ENCODE peak calls at places on chromosomes 1 and 21, in four cellular contexts. E is OCI-LY7, O is SJSA1, P is NCI-H2081. A is an unnamed sample.

GRCh38 chr1:6612641-6613360 is 730 bp upstream of the PHF13 start:
- DNase-seq in E (peak; percentile 59), O (peak; percentile 55), P (peak; percentile 70), A (peak; percentile 86)

GRCh38 chr21:45150630-45151265 is 76.4 kb downstream of the ADARB1 start:
- DNase-seq in E (no peak), O (peak; percentile 24), P (no peak), A (peak; percentile 25)

GRCh38 chr1:100896481-100896982 is 642 bp downstream of the SLC30A7 start:
- DNase-seq in E (peak; percentile 64), O (no peak), P (peak; percentile 42), A (peak; percentile 90)

GRCh38 chr1:2824999-2825398 is 23.5 kb upstream of the TTC34 start:
- DNase-seq in E (no peak), O (no peak), P (no peak), A (no peak)

GRCh38 chr1:183218039-183218618 is 32.1 kb downstream of the LAMC2 start:
- DNase-seq in E (no peak), O (no peak), P (peak; percentile 83), A (no peak)

GRCh38 chr1:83627045-83627444 is 371.9 kb downstream of the TTLL7 start:
- DNase-seq in E (no peak), O (no peak), P (no peak), A (peak; percentile 79)

GRCh38 chr1:147109041-147109440 is 63.2 kb downstream of the PRKAB2 start:
- DNase-seq in E (no peak), O (no peak), P (no peak), A (no peak)

GRCh38 chr1:207026177-207026576 is 6.4 kb downstream of the C1orf116 start:
- DNase-seq in E (no peak), O (no peak), P (no peak), A (no peak)

GRCh38 chr1:151968058-151968457 is 25.6 kb downstream of the S100A10 start:
- DNase-seq in E (peak; percentile 44), O (peak; percentile 51), P (peak; percentile 27), A (peak; percentile 82)

GRCh38 chr1:147171399-147172167 is 687 bp downstream of the PRKAB2 start:
- DNase-seq in E (peak; percentile 19), O (no peak), P (no peak), A (peak; percentile 52)

GRCh38 chr1:185861630-185862029 is 127.4 kb downstream of the HMCN1 start:
- DNase-seq in E (no peak), O (no peak), P (peak; percentile 16), A (peak; percentile 87)

GRCh38 chr1:51297401-51298321 is 32.7 kb downstream of the TTC39A start:
- DNase-seq in E (no peak), O (no peak), P (no peak), A (peak; percentile 97)

GRCh38 chr1:33320619-33321165 is at the start of gene A3GALT2:
- DNase-seq in E (no peak), O (no peak), P (no peak), A (no peak)

GRCh38 chr1:85451236-85451830 is 13.6 kb downstream of the DDAH1 start:
- DNase-seq in E (no peak), O (no peak), P (no peak), A (no peak)

GRCh38 chr1:167663002-167663772 is 33.2 kb downstream of the RCSD1 start:
- DNase-seq in E (no peak), O (no peak), P (no peak), A (peak; percentile 34)

GRCh38 chr1:10429868-10430215 is 391 bp upstream of the CENPS start:
- DNase-seq in E (peak; percentile 17), O (no peak), P (no peak), A (peak; percentile 71)

GRCh38 chr1:40132383-40133121 is 28.6 kb upstream of the RLF start:
- DNase-seq in E (no peak), O (no peak), P (no peak), A (no peak)

GRCh38 chr1:51736702-51737101 is 119.8 kb downstream of the OSBPL9 start:
- DNase-seq in E (peak; percentile 37), O (no peak), P (no peak), A (peak; percentile 61)

GRCh38 chr1:168774241-168774640 is 45.2 kb upstream of the DPT start:
- DNase-seq in E (no peak), O (no peak), P (no peak), A (no peak)

GRCh38 chr1:31627301-31627929 is 9.9 kb downstream of the HCRTR1 start:
- DNase-seq in E (no peak), O (no peak), P (no peak), A (no peak)

GRCh38 chr1:43426221-43426620 is 27.5 kb downstream of the HYI start:
- DNase-seq in E (no peak), O (no peak), P (no peak), A (no peak)

GRCh38 chr1:43536864-43537358 is 6.2 kb downstream of the PTPRF start:
- DNase-seq in E (no peak), O (no peak), P (no peak), A (no peak)

GRCh38 chr21:15682977-15683376 is 46.8 kb upstream of the USP25 start:
- DNase-seq in E (no peak), O (no peak), P (no peak), A (peak; percentile 74)

GRCh38 chr1:16171314-16172223 is 15.7 kb upstream of the EPHA2 start:
- DNase-seq in E (no peak), O (no peak), P (no peak), A (no peak)

GRCh38 chr1:114008352-114009041 is 29.2 kb downstream of the OLFML3 start:
- DNase-seq in E (no peak), O (no peak), P (no peak), A (no peak)

GRCh38 chr1:25608488-25609178 is 8.0 kb upstream of the MAN1C1 start:
- DNase-seq in E (peak; percentile 96), O (peak; percentile 75), P (peak; percentile 80), A (peak; percentile 96)

GRCh38 chr1:201939271-201939973 is 6.9 kb downstream of the LMOD1 start:
- DNase-seq in E (no peak), O (no peak), P (no peak), A (no peak)

GRCh38 chr1:53135735-53136114 is 6.7 kb downstream of the SLC1A7 start:
- DNase-seq in E (no peak), O (peak; percentile 91), P (no peak), A (no peak)

GRCh38 chr1:109923131-109923945 is 12.7 kb downstream of the CSF1 start:
- DNase-seq in E (peak; percentile 13), O (no peak), P (no peak), A (peak; percentile 47)

GRCh38 chr1:20727746-20728316 is 4.7 kb downstream of the SH2D5 start:
- DNase-seq in E (peak; percentile 23), O (peak; percentile 44), P (no peak), A (peak; percentile 28)

GRCh38 chr1:151579436-151580225 is 32.2 kb upstream of the SNX27 start:
- DNase-seq in E (no peak), O (no peak), P (no peak), A (no peak)

GRCh38 chr1:203569490-203570318 is 56.9 kb upstream of the ATP2B4 start:
- DNase-seq in E (no peak), O (peak; percentile 68), P (no peak), A (no peak)

GRCh38 chr1:233503351-233503950 is 110.5 kb upstream of the KCNK1 start:
- DNase-seq in E (no peak), O (no peak), P (no peak), A (no peak)

GRCh38 chr1:162059721-162060120 is 9.8 kb upstream of the NOS1AP start:
- DNase-seq in E (no peak), O (no peak), P (no peak), A (no peak)

GRCh38 chr1:161988413-161988812 is 35.3 kb downstream of the OLFML2B start:
- DNase-seq in E (no peak), O (no peak), P (no peak), A (no peak)

GRCh38 chr1:160722726-160723125 is 11.1 kb upstream of the CD48 start:
- DNase-seq in E (no peak), O (no peak), P (no peak), A (no peak)

GRCh38 chr1:205519541-205520131 is 15.2 kb downstream of the CDK18 start:
- DNase-seq in E (no peak), O (no peak), P (no peak), A (no peak)

GRCh38 chr1:178688244-178688643 is 36.8 kb upstream of the RALGPS2 start:
- DNase-seq in E (no peak), O (no peak), P (no peak), A (no peak)

GRCh38 chr1:16164821-16165364 is 9.0 kb upstream of the EPHA2 start:
- DNase-seq in E (no peak), O (no peak), P (no peak), A (peak; percentile 63)